ENCODE peak calls at places on chromosomes 11 and 22, in four cellular contexts. W, S, N and I are unnamed samples.

GRCh38 chr11:110295487-110296225 is 758 bp downstream of the RDX start:
- DNase-seq in W (peak), S (peak), N (no peak), I (no peak)

GRCh38 chr22:47966316-47966715 is 1203.9 kb downstream of the TBC1D22A start:
- DNase-seq in W (no peak), S (no peak), N (no peak), I (no peak)

GRCh38 chr22:17192186-17192585 is 27.0 kb downstream of the ADA2 start:
- DNase-seq in W (no peak), S (no peak), N (no peak), I (no peak)

GRCh38 chr11:77195071-77195705 is 67.1 kb downstream of the MYO7A start:
- DNase-seq in W (no peak), S (no peak), N (no peak), I (no peak)

GRCh38 chr22:26671317-26672059 is 14.1 kb downstream of the MIAT start:
- DNase-seq in W (no peak), S (no peak), N (no peak), I (no peak)

GRCh38 chr11:45722144-45722543 is 56.7 kb upstream of the CHST1 start:
- DNase-seq in W (no peak), S (no peak), N (no peak), I (no peak)

GRCh38 chr11:129703846-129704245 is 111.8 kb upstream of the TMEM45B start:
- DNase-seq in W (peak), S (peak), N (no peak), I (no peak)

GRCh38 chr11:10355257-10355661 is 50.4 kb downstream of the ADM start:
- DNase-seq in W (peak), S (no peak), N (no peak), I (no peak)

GRCh38 chr11:94885133-94885532 is 88.2 kb downstream of the CWC15 start:
- DNase-seq in W (no peak), S (peak), N (no peak), I (no peak)

GRCh38 chr22:22932512-22932941 is 44.9 kb downstream of the IGLL5 start:
- DNase-seq in W (no peak), S (no peak), N (no peak), I (no peak)

GRCh38 chr11:8732748-8733241 is 50.2 kb downstream of the RPL27A start:
- DNase-seq in W (peak), S (peak), N (no peak), I (no peak)

GRCh38 chr11:116890607-116891006 is 53.2 kb upstream of the APOA1 start:
- DNase-seq in W (no peak), S (no peak), N (no peak), I (no peak)

GRCh38 chr22:46079093-46079860 is 71.0 kb upstream of the PPARA start:
- DNase-seq in W (no peak), S (no peak), N (no peak), I (no peak)

GRCh38 chr22:36160499-36160942 is at the start of gene APOL3:
- DNase-seq in W (peak), S (peak), N (no peak), I (no peak)

GRCh38 chr11:94142308-94143277 is 14.0 kb downstream of the PANX1 start:
- DNase-seq in W (no peak), S (no peak), N (peak), I (no peak)

GRCh38 chr11:6237903-6238302 is 986 bp upstream of the CNGA4 start:
- DNase-seq in W (no peak), S (no peak), N (no peak), I (no peak)
- H3K4me2 ChIP-seq in W (no peak), S (no peak), N (no peak), I (no peak)

DNA sequence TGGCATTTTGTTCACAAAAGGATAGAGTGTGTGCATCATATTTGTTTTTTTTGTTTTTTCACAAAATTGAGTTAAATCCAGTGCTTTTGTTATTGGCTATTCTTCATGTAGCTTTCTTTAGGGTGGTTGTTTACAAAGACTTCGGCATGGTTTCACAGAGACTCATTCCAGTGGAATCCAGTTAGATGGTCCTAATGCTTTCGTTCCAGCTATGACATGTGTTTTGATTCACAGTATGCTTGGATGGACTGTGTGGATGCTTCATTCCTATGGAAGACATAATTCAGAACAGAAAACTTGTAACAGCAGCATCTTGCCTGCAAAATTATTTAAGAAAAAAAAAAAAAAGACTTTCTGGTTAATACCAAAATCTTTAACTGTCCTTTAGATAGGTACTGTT is 97.9 kb downstream of the PDHX start:
- DNase-seq in W (peak), S (peak), N (no peak), I (no peak)
- TF ChIP-seq EZH2 in W (no peak), S (no peak), N (no peak), I (no peak)

DNA sequence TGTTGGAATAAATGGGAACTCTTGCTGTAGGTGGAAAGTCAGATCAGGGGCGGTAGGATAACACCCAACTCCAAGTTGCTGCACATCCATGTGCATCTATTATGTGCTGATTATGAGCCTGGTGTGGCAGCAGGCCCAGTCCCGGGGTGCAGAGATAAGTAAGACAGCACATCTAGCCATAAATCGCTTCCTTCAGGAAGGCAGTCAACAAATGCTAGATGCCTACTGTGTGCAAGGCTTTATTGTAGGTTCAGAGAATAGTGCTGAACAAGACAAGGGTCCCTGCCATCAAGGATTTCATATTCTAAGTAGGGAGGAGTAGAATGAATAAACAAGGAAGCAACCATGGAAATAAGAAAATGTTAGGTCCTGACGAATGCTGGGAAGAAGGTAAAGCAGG is 110.2 kb downstream of the PKNOX2 start:
- DNase-seq in W (no peak), S (no peak), N (no peak), I (no peak)
- H3K4me2 ChIP-seq in W (no peak), S (no peak), N (no peak), I (no peak)

GRCh38 chr11:118607401-118608267 is at the start of gene PHLDB1:
- DNase-seq in W (peak), S (peak), N (peak), I (no peak)

GRCh38 chr11:118608268-118609214 is 1.1 kb downstream of the PHLDB1 start:
- DNase-seq in W (peak), S (peak), N (no peak), I (no peak)

GRCh38 chr11:118610773-118611432 is 3.5 kb downstream of the PHLDB1 start:
- DNase-seq in W (peak), S (peak), N (peak), I (no peak)

GRCh38 chr11:118610220-118610772 is 2.9 kb downstream of the PHLDB1 start:
- DNase-seq in W (no peak), S (no peak), N (no peak), I (no peak)

DNA sequence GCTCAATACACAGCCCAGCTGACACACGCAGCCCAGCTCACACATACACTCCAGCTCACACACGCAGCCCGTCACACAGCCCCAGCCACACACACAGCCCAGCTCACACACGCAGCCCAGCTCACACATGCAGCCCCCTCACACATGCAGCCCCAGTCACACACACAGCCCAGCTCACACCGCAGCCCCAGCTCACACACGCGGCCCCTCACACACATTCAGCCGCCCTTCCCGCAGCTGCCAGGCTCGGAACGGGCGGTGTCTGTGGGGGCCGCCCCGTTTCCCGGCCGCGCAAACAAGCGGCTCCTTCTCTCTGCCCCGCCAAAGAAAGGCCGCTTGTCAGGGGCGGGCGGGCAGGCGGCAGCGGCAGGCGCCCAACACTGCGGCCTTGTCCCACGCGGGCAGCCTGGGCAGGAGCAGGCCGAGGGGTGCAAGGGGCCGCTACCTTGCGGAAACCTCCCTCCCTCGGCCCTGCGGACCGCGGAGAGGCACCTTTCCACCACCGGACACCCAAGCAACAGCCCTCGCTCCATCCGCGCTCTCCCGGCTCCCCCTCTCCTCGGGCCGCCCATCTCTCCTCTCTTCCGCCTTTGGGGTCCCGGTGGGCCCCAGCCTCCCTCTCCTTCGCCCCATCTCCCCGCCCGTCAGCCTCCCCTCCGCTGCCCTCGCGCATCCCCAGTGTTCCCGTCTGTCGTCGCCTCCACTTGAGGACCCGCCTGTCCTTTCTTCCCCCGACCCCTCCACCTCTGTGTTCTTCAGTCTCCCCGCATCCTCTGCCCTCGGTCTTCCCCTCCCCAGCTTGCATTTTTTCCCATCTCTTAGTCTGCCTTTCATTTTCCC is 2.2 kb downstream of the PHLDB1 start:
- DNase-seq in W (peak), S (no peak), N (no peak), I (no peak)
- TF ChIP-seq EZH2 in W (no peak), S (no peak), N (no peak), I (no peak)

GRCh38 chr11:57395905-57396623 is 5.6 kb upstream of the PRG2 start:
- DNase-seq in W (no peak), S (no peak), N (no peak), I (no peak)
- H3K4me2 ChIP-seq in W (no peak), S (no peak), N (no peak), I (no peak)